ENCODE peak calls at places on chromosome X, in five cellular contexts. B is A549; J is CD8-positive, alpha-beta memory T cell; X is RWPE1; Q is GM23338. Y is an unnamed sample.

GRCh38 chrX:107676559-107677378 is 48.5 kb downstream of the PRPS1 start:
- DNase-seq in B (peak), J (peak), X (peak), Q (no peak), Y (peak)

GRCh38 chrX:109922183-109922582 is 80.7 kb upstream of the TMEM164 start:
- DNase-seq in B (no peak), J (no peak), X (no peak), Q (no peak), Y (no peak)

GRCh38 chrX:41265615-41266014 is 68.3 kb upstream of the DDX3X start:
- DNase-seq in B (no peak), J (peak), X (no peak), Q (no peak), Y (no peak)

GRCh38 chrX:30593435-30594200 is 16.1 kb upstream of the TASL start:
- DNase-seq in B (no peak), J (no peak), X (no peak), Q (peak), Y (no peak)

GRCh38 chrX:40964633-40965586 is 120.3 kb upstream of the USP9X start:
- DNase-seq in B (no peak), J (no peak), X (peak), Q (no peak), Y (no peak)

GRCh38 chrX:49309401-49309981 is 6.0 kb downstream of the GAGE10 start:
- DNase-seq in B (no peak), J (no peak), X (no peak), Q (peak), Y (no peak)

GRCh38 chrX:2629316-2630168 is 61.6 kb upstream of the CD99 start:
- DNase-seq in B (no peak), J (no peak), X (no peak), Q (no peak), Y (no peak)

GRCh38 chrX:149712831-149713230 is 971 bp downstream of the MAGEA11 start:
- DNase-seq in B (no peak), J (no peak), X (no peak), Q (no peak), Y (no peak)

GRCh38 chrX:44152867-44153266 is 179.7 kb upstream of the NDP start:
- DNase-seq in B (no peak), J (no peak), X (peak), Q (no peak), Y (no peak)

GRCh38 chrX:18871970-18872369 is 111.9 kb downstream of the PHKA2 start:
- DNase-seq in B (no peak), J (no peak), X (no peak), Q (no peak), Y (no peak)

GRCh38 chrX:31038585-31039326 is 33.1 kb downstream of the FTHL17 start:
- DNase-seq in B (peak), J (no peak), X (peak), Q (peak), Y (peak)

GRCh38 chrX:23756165-23756564 is 13.1 kb upstream of the ACOT9 start:
- DNase-seq in B (peak), J (peak), X (no peak), Q (peak), Y (peak)

GRCh38 chrX:72100824-72101351 is 30.8 kb downstream of the RTL5 start:
- DNase-seq in B (no peak), J (peak), X (no peak), Q (no peak), Y (peak)

GRCh38 chrX:51461053-51462050 is 35.0 kb downstream of the NUDT11 start:
- DNase-seq in B (peak), J (no peak), X (peak), Q (peak), Y (no peak)

GRCh38 chrX:140525448-140525847 is 20.6 kb upstream of the SOX3 start:
- DNase-seq in B (no peak), J (no peak), X (no peak), Q (peak), Y (no peak)

GRCh38 chrX:54208531-54208930 is 25.5 kb upstream of the FAM120C start:
- DNase-seq in B (no peak), J (no peak), X (no peak), Q (no peak), Y (no peak)

GRCh38 chrX:104370089-104370488 is 115.4 kb upstream of the ESX1 start:
- DNase-seq in B (peak), J (no peak), X (peak), Q (peak), Y (no peak)

GRCh38 chrX:49995795-49996455 is 73.5 kb downstream of the CLCN5 start:
- DNase-seq in B (no peak), J (no peak), X (no peak), Q (no peak), Y (no peak)

GRCh38 chrX:43068639-43069038 is 290.7 kb upstream of the PPP1R2C start:
- DNase-seq in B (no peak), J (no peak), X (no peak), Q (no peak), Y (no peak)

GRCh38 chrX:122857734-122858133 is 326.3 kb upstream of the GRIA3 start:
- DNase-seq in B (no peak), J (no peak), X (no peak), Q (no peak), Y (no peak)

GRCh38 chrX:31629195-31629594 is 557.4 kb upstream of the FTHL17 start:
- DNase-seq in B (no peak), J (no peak), X (no peak), Q (no peak), Y (no peak)

GRCh38 chrX:9604111-9604907 is 139.5 kb downstream of the TBL1X start:
- DNase-seq in B (no peak), J (no peak), X (no peak), Q (no peak), Y (no peak)

GRCh38 chrX:39642071-39642470 is 455.7 kb downstream of the BCOR start:
- DNase-seq in B (no peak), J (no peak), X (no peak), Q (no peak), Y (no peak)

GRCh38 chrX:141341341-141341740 is 99.0 kb upstream of the SPANXC start:
- DNase-seq in B (peak), J (no peak), X (peak), Q (no peak), Y (no peak)

GRCh38 chrX:150692296-150692695 is 900 bp upstream of the MTMR1 start:
- DNase-seq in B (no peak), J (no peak), X (no peak), Q (no peak), Y (no peak)

DNA sequence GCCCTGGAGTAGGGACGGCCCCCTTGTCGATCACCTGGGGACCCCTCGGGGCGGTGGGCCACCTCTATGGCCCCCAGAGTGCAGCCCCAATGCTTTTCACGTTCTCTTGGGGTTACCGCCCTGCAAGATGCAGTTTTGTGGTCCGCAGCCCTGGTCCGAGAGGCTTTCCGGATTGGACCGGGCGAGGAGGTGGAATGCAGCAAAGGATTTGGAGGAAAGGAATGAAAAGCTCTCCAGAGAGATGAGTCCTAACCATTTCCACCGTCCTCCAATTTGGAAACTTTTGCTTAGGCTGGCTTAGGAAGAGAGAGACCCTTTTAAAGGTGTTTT is 601 bp downstream of the SLC25A43 start:
- DNase-seq in B (peak), J (no peak), X (no peak), Q (peak), Y (no peak)
- H3K27ac ChIP-seq in B (peak), J (no peak), X (peak), Q (no peak), Y (peak)

DNA sequence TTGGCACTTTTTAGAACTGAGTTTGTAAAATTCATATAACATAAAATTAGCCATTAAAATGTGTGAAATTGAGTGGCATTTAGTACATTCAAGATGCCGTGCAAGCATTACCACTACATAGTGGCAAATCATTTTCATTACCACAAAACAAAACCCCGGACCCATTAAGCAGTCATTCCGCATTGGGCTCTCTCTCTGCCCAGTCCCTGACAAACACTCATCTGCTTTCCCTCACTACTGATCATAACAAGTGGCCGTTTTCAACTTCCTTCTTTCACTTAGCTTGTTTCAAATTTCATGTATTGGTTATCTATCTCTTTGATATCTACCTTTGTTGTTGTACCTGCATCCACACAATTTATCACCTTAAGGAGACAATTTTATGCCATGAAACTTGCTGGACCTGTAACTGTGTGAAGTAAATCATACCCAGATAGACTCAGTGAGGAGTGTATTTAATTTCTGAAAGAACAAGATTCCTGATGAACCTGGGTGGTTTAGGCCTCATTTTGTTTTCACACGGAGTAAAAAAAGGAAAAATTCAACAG is 202.1 kb downstream of the OR13H1 start:
- DNase-seq in B (no peak), J (no peak), X (no peak), Q (no peak), Y (no peak)
- H3K27ac ChIP-seq in B (peak), J (no peak), X (no peak), Q (no peak), Y (no peak)

DNA sequence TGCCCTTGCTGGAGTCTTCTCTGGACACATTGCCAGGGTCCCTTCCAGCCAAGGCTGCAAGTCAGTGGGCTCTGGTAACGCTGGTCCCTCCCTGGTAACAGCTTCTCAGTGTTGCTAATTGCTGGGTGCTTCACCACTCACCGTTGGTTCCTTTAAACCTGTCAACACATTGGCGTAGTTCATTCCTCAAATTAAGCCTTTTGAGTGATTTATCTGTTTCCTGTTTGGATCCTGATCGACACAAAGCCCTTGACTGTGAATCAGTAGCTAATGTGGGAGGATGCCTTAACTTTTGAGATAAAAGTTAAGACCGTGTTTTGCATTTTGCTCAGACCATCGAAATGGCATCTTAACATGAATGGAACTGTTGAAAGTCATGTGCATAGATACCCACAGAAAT is 125.9 kb downstream of the AMELX start:
- DNase-seq in B (no peak), J (no peak), X (no peak), Q (no peak), Y (no peak)
- H3K27ac ChIP-seq in B (no peak), J (no peak), X (no peak), Q (no peak), Y (no peak)

DNA sequence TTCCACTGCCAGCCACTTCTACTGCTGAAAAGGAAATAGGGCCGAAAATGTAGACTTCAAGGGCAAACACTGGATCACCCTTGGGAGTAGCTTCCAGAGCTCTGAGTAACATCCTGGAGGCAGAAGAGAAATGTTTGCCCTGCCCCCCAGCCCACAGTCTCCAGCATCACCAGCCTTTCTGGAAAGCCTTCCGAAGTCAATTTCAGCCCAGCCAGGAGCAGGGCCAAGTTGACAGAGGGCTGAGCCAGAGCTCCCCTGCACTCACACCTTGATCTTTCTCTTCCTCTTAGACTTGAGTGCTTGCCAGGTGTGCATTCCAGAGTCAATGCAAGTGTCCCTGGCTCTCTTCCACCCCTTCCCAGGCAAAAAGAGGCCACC is 35.2 kb downstream of the SLC25A5 start:
- DNase-seq in B (peak), J (no peak), X (peak), Q (no peak), Y (peak)
- H3K27ac ChIP-seq in B (peak), J (no peak), X (peak), Q (no peak), Y (peak)

GRCh38 chrX:73728518-73729023 is 165.6 kb downstream of the CHIC1 start:
- DNase-seq in B (no peak), J (no peak), X (no peak), Q (no peak), Y (no peak)
- H3K27ac ChIP-seq in B (no peak), J (no peak), X (no peak), Q (no peak), Y (no peak)

GRCh38 chrX:14505648-14506047 is 23.7 kb upstream of the GLRA2 start:
- DNase-seq in B (no peak), J (no peak), X (no peak), Q (no peak), Y (no peak)
- H3K27ac ChIP-seq in B (no peak), J (no peak), X (no peak), Q (no peak), Y (peak)

GRCh38 chrX:12987340-12987739 is 12.4 kb downstream of the TMSB4X start:
- DNase-seq in B (no peak), J (no peak), X (no peak), Q (no peak), Y (no peak)
- H3K27ac ChIP-seq in B (peak), J (no peak), X (no peak), Q (no peak), Y (peak)

GRCh38 chrX:82127228-82128123 is 925.6 kb downstream of the SH3BGRL start:
- DNase-seq in B (no peak), J (no peak), X (no peak), Q (no peak), Y (no peak)
- H3K27ac ChIP-seq in B (no peak), J (no peak), X (no peak), Q (no peak), Y (no peak)

GRCh38 chrX:139234898-139235297 is 295.6 kb upstream of the F9 start:
- DNase-seq in B (no peak), J (no peak), X (no peak), Q (no peak), Y (no peak)
- H3K27ac ChIP-seq in B (no peak), J (no peak), X (no peak), Q (no peak), Y (no peak)

Y was measured in stomach.